ENCODE peak calls at places on chromosomes 5 and 9, in five cellular contexts. H is left ventricle myocardium inferior, A is small intestine, R is body of pancreas, K is psoas muscle. X is an unnamed sample.

GRCh38 chr5:115510145-115510640 is 34.4 kb downstream of the FEM1C start:
- DNase-seq in H (no peak), A (no peak), R (no peak), K (no peak), X (no peak)

GRCh38 chr9:77899679-77900354 is 131.8 kb downstream of the GNAQ start:
- DNase-seq in H (no peak), A (no peak), R (no peak), K (no peak), X (no peak)

GRCh38 chr5:176781638-176782570 is 28.5 kb upstream of the UNC5A start:
- DNase-seq in H (no peak), A (no peak), R (no peak), K (no peak), X (no peak)

GRCh38 chr9:98318834-98319478 is 63.5 kb upstream of the TBC1D2 start:
- DNase-seq in H (no peak), A (no peak), R (no peak), K (no peak), X (no peak)

GRCh38 chr9:133638711-133639110 is 2.5 kb downstream of the DBH start:
- DNase-seq in H (no peak), A (no peak), R (no peak), K (peak; percentile 0), X (no peak)

GRCh38 chr9:120571443-120572257 is 8.3 kb downstream of the CDK5RAP2 start:
- DNase-seq in H (peak; percentile 67), A (no peak), R (peak; percentile 71), K (peak; percentile 68), X (peak; percentile 81)

GRCh38 chr5:27491047-27491446 is 452.7 kb upstream of the CDH9 start:
- DNase-seq in H (no peak), A (no peak), R (no peak), K (no peak), X (no peak)

GRCh38 chr9:134664446-134664845 is 22.8 kb downstream of the COL5A1 start:
- DNase-seq in H (peak; percentile 9), A (no peak), R (no peak), K (peak; percentile 7), X (no peak)

GRCh38 chr9:86099695-86100364 is 472 bp upstream of the GOLM1 start:
- DNase-seq in H (peak; percentile 32), A (peak; percentile 75), R (peak; percentile 59), K (peak; percentile 26), X (peak; percentile 43)

GRCh38 chr9:72386186-72386585 is 21.2 kb upstream of the ZFAND5 start:
- DNase-seq in H (no peak), A (no peak), R (no peak), K (no peak), X (no peak)

GRCh38 chr9:21591221-21592062 is 109.3 kb upstream of the IFNE start:
- DNase-seq in H (peak; percentile 13), A (peak; percentile 79), R (peak; percentile 48), K (peak; percentile 67), X (peak; percentile 82)

GRCh38 chr9:136108648-136109266 is 9.9 kb downstream of the TMEM250 start:
- DNase-seq in H (no peak), A (no peak), R (no peak), K (no peak), X (no peak)

GRCh38 chr5:14685757-14686156 is 21.2 kb downstream of the OTULIN start:
- DNase-seq in H (no peak), A (peak; percentile 57), R (peak; percentile 44), K (no peak), X (no peak)

GRCh38 chr5:10198021-10198420 is 51.7 kb downstream of the ATPSCKMT start:
- DNase-seq in H (no peak), A (no peak), R (no peak), K (no peak), X (no peak)

DNA sequence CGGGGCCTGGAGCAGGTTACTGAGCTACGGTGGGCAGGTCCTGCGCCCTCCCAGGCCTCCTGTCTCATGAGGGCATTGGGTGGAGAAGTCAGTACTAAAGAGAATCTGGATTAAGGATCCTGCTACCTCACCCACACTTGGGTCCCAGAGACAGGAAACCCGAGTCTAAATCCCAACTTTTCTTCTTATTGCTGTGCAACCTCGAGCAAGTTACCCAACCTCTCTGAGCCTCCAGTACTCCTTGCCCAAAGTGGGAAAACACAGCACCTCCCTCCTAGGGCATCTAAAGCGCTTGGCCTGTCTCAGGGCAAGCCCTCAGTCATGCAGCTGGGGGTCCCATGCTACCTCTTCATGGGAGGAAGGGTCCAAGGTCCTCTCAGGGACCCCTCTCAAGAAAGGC is 28.2 kb downstream of the ASS1 start:
- DNase-seq in H (no peak), A (no peak), R (no peak), K (no peak), X (no peak)
- H3K27me3 ChIP-seq in H (no peaks in the 10 kb centered on the region), A (no peaks in the 10 kb centered on the region), R (no peaks in the 10 kb centered on the region), K (no peaks in the 10 kb centered on the region), X (no peaks in the 10 kb centered on the region)

GRCh38 chr5:150166193-150167162 is at the start of gene CDX1:
- DNase-seq in H (peak; percentile 13), A (peak; percentile 70), R (no peak), K (no peak), X (no peak)

GRCh38 chr5:150167908-150168307 is 1.3 kb downstream of the CDX1 start:
- DNase-seq in H (no peak), A (no peak), R (no peak), K (no peak), X (no peak)

GRCh38 chr5:150172147-150172546 is 5.6 kb downstream of the CDX1 start:
- DNase-seq in H (no peak), A (peak; percentile 63), R (no peak), K (no peak), X (no peak)

GRCh38 chr5:150167163-150167798 is 703 bp downstream of the CDX1 start:
- DNase-seq in H (no peak), A (no peak), R (no peak), K (no peak), X (no peak)

GRCh38 chr5:150168864-150169263 is 2.3 kb downstream of the CDX1 start:
- DNase-seq in H (no peak), A (peak; percentile 69), R (no peak), K (no peak), X (no peak)
- H3K27me3 ChIP-seq in H (peaks cover 35% of the 10 kb centered on the region), A (no peaks in the 10 kb centered on the region), R (peaks cover 11% of the 10 kb centered on the region), K (no peaks in the 10 kb centered on the region), X (peaks cover 15% of the 10 kb centered on the region)

GRCh38 chr5:66230551-66230950 is 86.5 kb downstream of the SREK1 start:
- DNase-seq in H (no peak), A (no peak), R (no peak), K (no peak), X (no peak)
- H3K27me3 ChIP-seq in H (no peaks in the 10 kb centered on the region), A (no peaks in the 10 kb centered on the region), R (no peaks in the 10 kb centered on the region), K (no peaks in the 10 kb centered on the region), X (no peaks in the 10 kb centered on the region)

DNA sequence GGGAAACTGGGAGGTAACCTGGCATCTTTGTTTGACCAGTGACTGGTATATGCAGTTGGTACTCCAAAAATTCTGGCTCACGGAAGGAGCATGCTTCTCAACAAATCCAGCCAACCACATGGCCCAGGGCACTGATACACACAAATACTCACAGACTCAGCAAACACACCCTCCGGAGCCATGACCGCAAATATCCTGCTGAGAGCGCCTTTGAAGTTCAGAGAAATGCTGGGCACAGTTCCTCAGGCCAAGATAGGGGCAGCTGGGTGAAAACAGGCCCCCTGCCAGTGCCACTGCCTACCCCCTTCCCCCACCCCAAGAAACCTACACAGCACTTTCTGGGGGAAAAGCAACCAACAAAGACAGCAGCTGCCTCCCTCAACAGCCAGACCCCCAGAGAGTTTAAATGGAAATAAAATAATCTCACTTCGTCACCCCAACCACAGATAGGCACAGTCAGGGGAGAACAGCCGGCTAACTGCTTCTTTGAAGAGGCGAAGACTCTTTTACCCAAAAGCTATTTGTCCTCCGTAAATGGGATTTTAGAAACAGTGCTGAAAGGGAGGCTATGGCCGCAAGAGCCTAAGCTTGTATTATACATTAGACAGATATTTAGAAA is 120.0 kb downstream of the C5orf15 start:
- DNase-seq in H (no peak), A (no peak), R (no peak), K (no peak), X (peak; percentile 11)
- H3K27me3 ChIP-seq in H (peaks cover 19% of the 10 kb centered on the region), A (no peaks in the 10 kb centered on the region), R (no peaks in the 10 kb centered on the region), K (no peaks in the 10 kb centered on the region), X (no peaks in the 10 kb centered on the region)

DNA sequence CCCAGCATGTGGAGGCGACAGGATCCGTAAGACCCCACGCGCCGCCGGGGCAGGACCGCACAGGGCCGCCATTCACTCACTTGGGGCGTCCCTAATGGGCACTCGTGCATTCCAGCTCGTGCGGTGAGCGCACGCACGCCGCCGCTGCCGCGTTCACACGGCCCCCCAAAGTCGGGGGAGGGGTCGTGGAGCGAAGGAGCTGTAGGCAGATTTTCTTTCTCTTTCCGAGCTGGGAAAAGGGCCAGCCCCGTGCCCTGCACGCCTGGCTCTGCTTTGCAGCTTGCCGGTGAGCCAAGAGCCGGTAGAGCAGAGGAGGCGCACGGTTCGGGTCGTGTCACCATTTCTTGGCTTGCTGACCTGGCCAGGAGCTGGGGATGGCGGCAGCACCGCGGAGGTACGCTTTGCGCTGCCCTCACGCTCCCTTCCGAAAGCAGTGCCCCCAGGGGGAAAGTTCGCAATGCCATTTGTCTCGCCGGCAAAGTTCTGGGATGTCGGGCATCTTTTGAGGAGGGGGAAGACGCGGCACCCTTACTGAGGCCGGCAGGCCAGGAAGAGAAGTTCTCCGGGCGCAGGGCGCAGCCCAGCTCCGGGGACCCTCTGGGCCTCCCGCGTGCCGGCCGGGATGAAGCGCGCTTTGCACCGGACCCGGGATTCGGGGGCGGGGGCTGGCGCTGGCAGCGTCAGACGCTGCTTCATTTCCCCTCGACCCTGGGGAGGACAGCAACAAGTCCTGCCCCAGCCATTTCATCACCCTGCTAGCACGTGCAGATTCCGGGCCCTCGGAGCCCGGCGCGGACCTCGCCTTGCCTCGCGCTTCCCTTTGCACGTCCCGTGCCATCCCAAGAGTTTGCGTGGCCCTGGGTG is 898 bp downstream of the STC2 start:
- DNase-seq in H (no peak), A (no peak), R (peak; percentile 27), K (no peak), X (no peak)
- H3K27me3 ChIP-seq in H (peaks cover 33% of the 10 kb centered on the region), A (peaks cover 28% of the 10 kb centered on the region), R (no peaks in the 10 kb centered on the region), K (no peaks in the 10 kb centered on the region), X (peaks cover 66% of the 10 kb centered on the region)

DNA sequence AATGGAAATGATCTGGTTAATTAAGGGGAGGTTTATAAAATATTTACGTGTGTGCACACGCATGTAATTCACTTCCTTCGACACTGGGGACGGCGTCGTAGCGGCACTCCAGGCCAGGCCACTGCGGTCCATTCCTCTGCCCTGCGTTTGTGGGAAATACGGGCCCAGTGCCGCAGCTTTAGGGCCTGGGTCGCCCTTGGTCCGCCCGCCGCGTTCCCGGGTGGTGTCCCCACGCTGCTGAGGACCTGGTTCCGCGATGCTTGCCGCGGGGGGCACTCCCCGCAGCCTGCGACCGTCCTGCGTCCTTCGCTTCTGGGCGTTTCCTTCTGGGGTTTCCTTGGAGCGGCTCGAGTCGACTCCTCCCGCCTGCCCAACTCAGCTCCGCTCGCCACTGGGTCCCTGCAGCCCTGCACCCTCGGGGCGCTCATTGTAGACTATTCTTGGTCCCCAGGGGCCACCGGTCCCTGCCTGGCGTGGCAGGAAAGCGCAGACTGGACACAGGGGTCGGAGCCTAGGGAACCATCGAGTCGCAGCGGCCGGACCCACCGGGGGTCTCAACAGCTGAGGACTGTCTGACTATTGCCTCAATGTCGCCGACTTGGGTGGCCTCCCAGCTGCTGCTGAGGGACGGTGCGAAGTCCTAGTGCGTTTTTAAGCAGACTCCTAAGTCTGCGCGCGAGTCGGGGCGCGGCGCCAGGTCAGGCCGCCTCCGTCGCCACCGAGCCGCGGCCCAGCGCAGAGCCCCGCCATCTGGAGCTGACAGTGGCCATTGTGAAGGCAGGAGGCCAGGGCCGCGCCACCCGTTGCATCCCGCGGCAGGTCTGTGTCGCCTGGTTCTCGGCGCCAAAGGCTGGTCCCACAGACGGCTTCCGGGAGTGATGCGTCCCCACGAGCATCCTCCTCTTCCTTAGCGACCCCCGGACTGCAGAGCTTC is 4.4 kb upstream of the IRX1 start:
- DNase-seq in H (no peak), A (no peak), R (no peak), K (no peak), X (no peak)
- H3K27me3 ChIP-seq in H (peaks cover 100% of the 10 kb centered on the region), A (peaks cover 49% of the 10 kb centered on the region), R (peaks cover 17% of the 10 kb centered on the region), K (peaks cover 40% of the 10 kb centered on the region), X (peaks cover 50% of the 10 kb centered on the region)

GRCh38 chr5:177980776-177981175 is 15.3 kb downstream of the PROP1 start:
- DNase-seq in H (no peak), A (no peak), R (no peak), K (no peak), X (no peak)
- H3K27me3 ChIP-seq in H (peaks cover 72% of the 10 kb centered on the region), A (peaks cover 24% of the 10 kb centered on the region), R (no peaks in the 10 kb centered on the region), K (peaks cover 25% of the 10 kb centered on the region), X (peaks cover 28% of the 10 kb centered on the region)